ENCODE peak calls at places on chromosomes 6 and 20, in nine cellular contexts. One of them, this sample, is unnamed.

GRCh38 chr20:14634666-14635065 is 297.3 kb upstream of the FLRT3 start:
- DNase-seq in brain microvascular endothelial cell: no peak
- DNase-seq in K562: no peak
- DNase-seq in G401: no peak
- DNase-seq in GM12878: no peak
- DNase-seq in CD4-positive, alpha-beta memory T cell: no peak
- DNase-seq in naive thymus-derived CD4-positive, alpha-beta T cell: no peak
- DNase-seq in transverse colon: no peak
- DNase-seq in islet precursor cell: no peak
- DNase-seq in this sample: no peak

GRCh38 chr20:62958388-62959100 is 6.0 kb downstream of the SLC17A9 start:
- DNase-seq in brain microvascular endothelial cell: no peak
- DNase-seq in K562: no peak
- DNase-seq in G401: no peak
- DNase-seq in GM12878: no peak
- DNase-seq in CD4-positive, alpha-beta memory T cell: no peak
- DNase-seq in naive thymus-derived CD4-positive, alpha-beta T cell: no peak
- DNase-seq in transverse colon: no peak
- DNase-seq in islet precursor cell: no peak
- DNase-seq in this sample: no peak

GRCh38 chr6:159480471-159480870 is 212.6 kb downstream of the SOD2 start:
- DNase-seq in brain microvascular endothelial cell: no peak
- DNase-seq in K562: no peak
- DNase-seq in G401: no peak
- DNase-seq in GM12878: no peak
- DNase-seq in CD4-positive, alpha-beta memory T cell: no peak
- DNase-seq in naive thymus-derived CD4-positive, alpha-beta T cell: no peak
- DNase-seq in transverse colon: no peak
- DNase-seq in islet precursor cell: no peak
- DNase-seq in this sample: no peak

GRCh38 chr6:88166493-88166900 is 350 bp upstream of the CNR1 start:
- DNase-seq in brain microvascular endothelial cell: no peak
- DNase-seq in K562: peak
- DNase-seq in G401: no peak
- DNase-seq in GM12878: no peak
- DNase-seq in CD4-positive, alpha-beta memory T cell: no peak
- DNase-seq in naive thymus-derived CD4-positive, alpha-beta T cell: no peak
- DNase-seq in transverse colon: no peak
- DNase-seq in islet precursor cell: peak
- DNase-seq in this sample: no peak

GRCh38 chr6:17486680-17487079 is 93.3 kb downstream of the CAP2 start:
- DNase-seq in brain microvascular endothelial cell: no peak
- DNase-seq in K562: no peak
- DNase-seq in G401: no peak
- DNase-seq in GM12878: no peak
- DNase-seq in CD4-positive, alpha-beta memory T cell: no peak
- DNase-seq in naive thymus-derived CD4-positive, alpha-beta T cell: no peak
- DNase-seq in transverse colon: no peak
- DNase-seq in islet precursor cell: no peak
- DNase-seq in this sample: no peak

GRCh38 chr20:32224463-32224862 is 16.8 kb downstream of the POFUT1 start:
- DNase-seq in brain microvascular endothelial cell: no peak
- DNase-seq in K562: no peak
- DNase-seq in G401: no peak
- DNase-seq in GM12878: no peak
- DNase-seq in CD4-positive, alpha-beta memory T cell: no peak
- DNase-seq in naive thymus-derived CD4-positive, alpha-beta T cell: no peak
- DNase-seq in transverse colon: peak
- DNase-seq in islet precursor cell: no peak
- DNase-seq in this sample: no peak

GRCh38 chr20:63048516-63049190 is 41.9 kb upstream of the BHLHE23 start:
- DNase-seq in brain microvascular endothelial cell: no peak
- DNase-seq in K562: no peak
- DNase-seq in G401: no peak
- DNase-seq in GM12878: no peak
- DNase-seq in CD4-positive, alpha-beta memory T cell: no peak
- DNase-seq in naive thymus-derived CD4-positive, alpha-beta T cell: no peak
- DNase-seq in transverse colon: no peak
- DNase-seq in islet precursor cell: no peak
- DNase-seq in this sample: no peak

GRCh38 chr20:2382833-2383232 is 2.1 kb downstream of the TGM6 start:
- DNase-seq in brain microvascular endothelial cell: no peak
- DNase-seq in K562: no peak
- DNase-seq in G401: no peak
- DNase-seq in GM12878: no peak
- DNase-seq in CD4-positive, alpha-beta memory T cell: no peak
- DNase-seq in naive thymus-derived CD4-positive, alpha-beta T cell: no peak
- DNase-seq in transverse colon: no peak
- DNase-seq in islet precursor cell: no peak
- DNase-seq in this sample: no peak

GRCh38 chr6:2854394-2854982 is 12.8 kb upstream of the SERPINB1 start:
- DNase-seq in brain microvascular endothelial cell: peak
- DNase-seq in K562: no peak
- DNase-seq in G401: no peak
- DNase-seq in GM12878: no peak
- DNase-seq in CD4-positive, alpha-beta memory T cell: no peak
- DNase-seq in naive thymus-derived CD4-positive, alpha-beta T cell: no peak
- DNase-seq in transverse colon: no peak
- DNase-seq in islet precursor cell: no peak
- DNase-seq in this sample: no peak

GRCh38 chr20:23970049-23970448 is 18.5 kb downstream of the GGTLC1 start:
- DNase-seq in brain microvascular endothelial cell: no peak
- DNase-seq in K562: no peak
- DNase-seq in G401: no peak
- DNase-seq in GM12878: no peak
- DNase-seq in CD4-positive, alpha-beta memory T cell: no peak
- DNase-seq in naive thymus-derived CD4-positive, alpha-beta T cell: no peak
- DNase-seq in transverse colon: no peak
- DNase-seq in islet precursor cell: no peak
- DNase-seq in this sample: no peak

GRCh38 chr6:106452628-106453027 is 92.1 kb downstream of the CRYBG1 start:
- DNase-seq in brain microvascular endothelial cell: no peak
- DNase-seq in K562: no peak
- DNase-seq in G401: no peak
- DNase-seq in GM12878: no peak
- DNase-seq in CD4-positive, alpha-beta memory T cell: no peak
- DNase-seq in naive thymus-derived CD4-positive, alpha-beta T cell: no peak
- DNase-seq in transverse colon: no peak
- DNase-seq in islet precursor cell: no peak
- DNase-seq in this sample: no peak

GRCh38 chr20:59933849-59934585 is 580 bp upstream of the SYCP2 start:
- DNase-seq in brain microvascular endothelial cell: peak
- DNase-seq in K562: peak
- DNase-seq in G401: peak
- DNase-seq in GM12878: no peak
- DNase-seq in CD4-positive, alpha-beta memory T cell: peak
- DNase-seq in naive thymus-derived CD4-positive, alpha-beta T cell: peak
- DNase-seq in transverse colon: peak
- DNase-seq in islet precursor cell: peak
- DNase-seq in this sample: peak

GRCh38 chr20:63434599-63435378 is 37.7 kb downstream of the KCNQ2 start:
- DNase-seq in brain microvascular endothelial cell: peak
- DNase-seq in K562: peak
- DNase-seq in G401: peak
- DNase-seq in GM12878: peak
- DNase-seq in CD4-positive, alpha-beta memory T cell: peak
- DNase-seq in naive thymus-derived CD4-positive, alpha-beta T cell: peak
- DNase-seq in transverse colon: peak
- DNase-seq in islet precursor cell: peak
- DNase-seq in this sample: peak

GRCh38 chr6:108948252-108948651 is 100.0 kb downstream of the ARMC2 start:
- DNase-seq in brain microvascular endothelial cell: peak
- DNase-seq in K562: no peak
- DNase-seq in G401: peak
- DNase-seq in GM12878: no peak
- DNase-seq in CD4-positive, alpha-beta memory T cell: no peak
- DNase-seq in naive thymus-derived CD4-positive, alpha-beta T cell: no peak
- DNase-seq in transverse colon: no peak
- DNase-seq in islet precursor cell: no peak
- DNase-seq in this sample: no peak

GRCh38 chr6:1774541-1774940 is 164.8 kb downstream of the FOXC1 start:
- DNase-seq in brain microvascular endothelial cell: no peak
- DNase-seq in K562: no peak
- DNase-seq in G401: no peak
- DNase-seq in GM12878: no peak
- DNase-seq in CD4-positive, alpha-beta memory T cell: no peak
- DNase-seq in naive thymus-derived CD4-positive, alpha-beta T cell: no peak
- DNase-seq in transverse colon: no peak
- DNase-seq in islet precursor cell: no peak
- DNase-seq in this sample: no peak

GRCh38 chr6:68778356-68779020 is 143.4 kb downstream of the ADGRB3 start:
- DNase-seq in brain microvascular endothelial cell: peak
- DNase-seq in K562: peak
- DNase-seq in G401: peak
- DNase-seq in GM12878: no peak
- DNase-seq in CD4-positive, alpha-beta memory T cell: no peak
- DNase-seq in naive thymus-derived CD4-positive, alpha-beta T cell: no peak
- DNase-seq in transverse colon: no peak
- DNase-seq in islet precursor cell: peak
- DNase-seq in this sample: no peak

GRCh38 chr20:38790210-38791053 is 15.1 kb upstream of the PPP1R16B start:
- DNase-seq in brain microvascular endothelial cell: peak
- DNase-seq in K562: peak
- DNase-seq in G401: peak
- DNase-seq in GM12878: no peak
- DNase-seq in CD4-positive, alpha-beta memory T cell: peak
- DNase-seq in naive thymus-derived CD4-positive, alpha-beta T cell: no peak
- DNase-seq in transverse colon: no peak
- DNase-seq in islet precursor cell: peak
- DNase-seq in this sample: peak

This sample was measured in immature natural killer cell.